ENCODE peak calls at places on chromosome 15, in six cellular contexts. One of them, this sample, is unnamed.

GRCh38 chr15:97900006-97900405 is 60.5 kb upstream of the ARRDC4 start:
- DNase-seq in right lobe of liver: no peak
- DNase-seq in effector memory CD4-positive, alpha-beta T cell: no peak
- DNase-seq in Ammon's horn: peak; percentile 47
- DNase-seq in thoracic aorta: no peak
- DNase-seq in Calu3: no peak
- DNase-seq in this sample: no peak

GRCh38 chr15:56824174-56824573 is 90.9 kb upstream of the ZNF280D start:
- DNase-seq in right lobe of liver: no peak
- DNase-seq in effector memory CD4-positive, alpha-beta T cell: no peak
- DNase-seq in Ammon's horn: no peak
- DNase-seq in thoracic aorta: no peak
- DNase-seq in Calu3: no peak
- DNase-seq in this sample: peak; percentile 6

GRCh38 chr15:42215854-42216829 is 8.0 kb upstream of the VPS39 start:
- DNase-seq in right lobe of liver: no peak
- DNase-seq in effector memory CD4-positive, alpha-beta T cell: no peak
- DNase-seq in Ammon's horn: peak; percentile 7
- DNase-seq in thoracic aorta: no peak
- DNase-seq in Calu3: no peak
- DNase-seq in this sample: no peak

GRCh38 chr15:100801256-100801900 is 78.3 kb upstream of the ALDH1A3 start:
- DNase-seq in right lobe of liver: no peak
- DNase-seq in effector memory CD4-positive, alpha-beta T cell: no peak
- DNase-seq in Ammon's horn: no peak
- DNase-seq in thoracic aorta: no peak
- DNase-seq in Calu3: no peak
- DNase-seq in this sample: no peak

GRCh38 chr15:95470529-95470928 is 860.0 kb upstream of the NR2F2 start:
- DNase-seq in right lobe of liver: no peak
- DNase-seq in effector memory CD4-positive, alpha-beta T cell: no peak
- DNase-seq in Ammon's horn: no peak
- DNase-seq in thoracic aorta: no peak
- DNase-seq in Calu3: no peak
- DNase-seq in this sample: no peak

GRCh38 chr15:61857169-61857829 is 202.9 kb downstream of the VPS13C start:
- DNase-seq in right lobe of liver: no peak
- DNase-seq in effector memory CD4-positive, alpha-beta T cell: no peak
- DNase-seq in Ammon's horn: no peak
- DNase-seq in thoracic aorta: no peak
- DNase-seq in Calu3: no peak
- DNase-seq in this sample: no peak

GRCh38 chr15:28106294-28107110 is 7.4 kb upstream of the OCA2 start:
- DNase-seq in right lobe of liver: no peak
- DNase-seq in effector memory CD4-positive, alpha-beta T cell: no peak
- DNase-seq in Ammon's horn: no peak
- DNase-seq in thoracic aorta: no peak
- DNase-seq in Calu3: no peak
- DNase-seq in this sample: peak; percentile 13

GRCh38 chr15:70036585-70037343 is 61.0 kb downstream of the TLE3 start:
- DNase-seq in right lobe of liver: no peak
- DNase-seq in effector memory CD4-positive, alpha-beta T cell: no peak
- DNase-seq in Ammon's horn: no peak
- DNase-seq in thoracic aorta: no peak
- DNase-seq in Calu3: no peak
- DNase-seq in this sample: no peak

GRCh38 chr15:94126999-94127398 is 104.4 kb upstream of the MCTP2 start:
- DNase-seq in right lobe of liver: no peak
- DNase-seq in effector memory CD4-positive, alpha-beta T cell: no peak
- DNase-seq in Ammon's horn: no peak
- DNase-seq in thoracic aorta: no peak
- DNase-seq in Calu3: no peak
- DNase-seq in this sample: no peak

GRCh38 chr15:46312133-46312740 is 677.4 kb downstream of the SQOR start:
- DNase-seq in right lobe of liver: peak; percentile 62
- DNase-seq in effector memory CD4-positive, alpha-beta T cell: no peak
- DNase-seq in Ammon's horn: peak; percentile 84
- DNase-seq in thoracic aorta: peak; percentile 11
- DNase-seq in Calu3: peak; percentile 76
- DNase-seq in this sample: peak; percentile 36

GRCh38 chr15:74725845-74726773 is 781 bp upstream of the CYP1A1 start:
- DNase-seq in right lobe of liver: peak; percentile 92
- DNase-seq in effector memory CD4-positive, alpha-beta T cell: peak; percentile 9
- DNase-seq in Ammon's horn: no peak
- DNase-seq in thoracic aorta: no peak
- DNase-seq in Calu3: peak; percentile 62
- DNase-seq in this sample: peak; percentile 41

GRCh38 chr15:73324496-73325170 is 44.1 kb downstream of the HCN4 start:
- DNase-seq in right lobe of liver: peak; percentile 15
- DNase-seq in effector memory CD4-positive, alpha-beta T cell: no peak
- DNase-seq in Ammon's horn: no peak
- DNase-seq in thoracic aorta: no peak
- DNase-seq in Calu3: no peak
- DNase-seq in this sample: no peak

GRCh38 chr15:30985081-30985531 is 6.3 kb downstream of the MTMR10 start:
- DNase-seq in right lobe of liver: no peak
- DNase-seq in effector memory CD4-positive, alpha-beta T cell: no peak
- DNase-seq in Ammon's horn: peak; percentile 60
- DNase-seq in thoracic aorta: no peak
- DNase-seq in Calu3: no peak
- DNase-seq in this sample: peak; percentile 56

GRCh38 chr15:73873889-73874511 is 636 bp downstream of the TBC1D21 start:
- DNase-seq in right lobe of liver: no peak
- DNase-seq in effector memory CD4-positive, alpha-beta T cell: no peak
- DNase-seq in Ammon's horn: no peak
- DNase-seq in thoracic aorta: no peak
- DNase-seq in Calu3: peak; percentile 41
- DNase-seq in this sample: peak; percentile 53

GRCh38 chr15:55698653-55699052 is 44.3 kb downstream of the PRTG start:
- DNase-seq in right lobe of liver: no peak
- DNase-seq in effector memory CD4-positive, alpha-beta T cell: no peak
- DNase-seq in Ammon's horn: no peak
- DNase-seq in thoracic aorta: no peak
- DNase-seq in Calu3: no peak
- DNase-seq in this sample: no peak

GRCh38 chr15:40915106-40915661 is 14.0 kb upstream of the DLL4 start:
- DNase-seq in right lobe of liver: no peak
- DNase-seq in effector memory CD4-positive, alpha-beta T cell: no peak
- DNase-seq in Ammon's horn: no peak
- DNase-seq in thoracic aorta: no peak
- DNase-seq in Calu3: no peak
- DNase-seq in this sample: no peak

GRCh38 chr15:71049706-71050422 is 65.4 kb upstream of the THSD4 start:
- DNase-seq in right lobe of liver: no peak
- DNase-seq in effector memory CD4-positive, alpha-beta T cell: no peak
- DNase-seq in Ammon's horn: no peak
- DNase-seq in thoracic aorta: no peak
- DNase-seq in Calu3: no peak
- DNase-seq in this sample: peak; percentile 48

This sample was measured in EL.